ENCODE peak calls at places on chromosomes 5 and 9, in five cellular contexts. D, C, K, T and O are unnamed samples.
A peak's percentile ranks its signal among the peaks of the same experiment; 100 is the strongest.

GRCh38 chr9:76687861-76688374 is 76.3 kb upstream of the PCA3 start:
- DNase-seq in D (no peak), C (no peak), K (peak; percentile 23), T (no peak), O (no peak)

GRCh38 chr9:15670884-15671283 is 118.0 kb downstream of the CCDC171 start:
- DNase-seq in D (no peak), C (peak; percentile 11), K (no peak), T (no peak), O (no peak)

GRCh38 chr5:60470881-60471280 is 229.1 kb downstream of the DEPDC1B start:
- DNase-seq in D (no peak), C (no peak), K (no peak), T (no peak), O (no peak)

GRCh38 chr9:72006481-72006880 is 53.9 kb downstream of the C9orf57 start:
- DNase-seq in D (no peak), C (no peak), K (no peak), T (no peak), O (no peak)

GRCh38 chr5:118921946-118922345 is 66.4 kb downstream of the DTWD2 start:
- DNase-seq in D (no peak), C (no peak), K (no peak), T (no peak), O (no peak)

GRCh38 chr5:142512680-142513042 is 173.2 kb downstream of the FGF1 start:
- DNase-seq in D (no peak), C (no peak), K (no peak), T (no peak), O (peak; percentile 34)

GRCh38 chr5:135490245-135491037 is 38.3 kb upstream of the TIFAB start:
- DNase-seq in D (no peak), C (no peak), K (peak; percentile 75), T (no peak), O (no peak)

GRCh38 chr9:135265931-135266330 is 178.5 kb downstream of the OLFM1 start:
- DNase-seq in D (no peak), C (no peak), K (no peak), T (no peak), O (no peak)

GRCh38 chr5:64384761-64385160 is 121.1 kb upstream of the RGS7BP start:
- DNase-seq in D (peak; percentile 10), C (no peak), K (peak; percentile 47), T (no peak), O (peak; percentile 12)

GRCh38 chr5:83265318-83265717 is 188.0 kb downstream of the XRCC4 start:
- DNase-seq in D (peak; percentile 52), C (no peak), K (no peak), T (no peak), O (peak; percentile 33)

GRCh38 chr5:16500024-16500423 is 34.4 kb upstream of the ZNF622 start:
- DNase-seq in D (no peak), C (no peak), K (no peak), T (no peak), O (no peak)

GRCh38 chr5:145510324-145510723 is 324.8 kb downstream of the PRELID2 start:
- DNase-seq in D (no peak), C (no peak), K (no peak), T (no peak), O (no peak)

GRCh38 chr9:79694676-79695400 is 123.1 kb downstream of the TLE4 start:
- DNase-seq in D (no peak), C (no peak), K (no peak), T (peak; percentile 85), O (no peak)

GRCh38 chr9:77896269-77897245 is 135.1 kb downstream of the GNAQ start:
- DNase-seq in D (no peak), C (no peak), K (no peak), T (no peak), O (no peak)

GRCh38 chr5:176902911-176903664 is 3.9 kb upstream of the HK3 start:
- DNase-seq in D (no peak), C (no peak), K (no peak), T (no peak), O (peak; percentile 21)

GRCh38 chr5:26757941-26758340 is 280.4 kb downstream of the CDH9 start:
- DNase-seq in D (no peak), C (no peak), K (no peak), T (no peak), O (no peak)

GRCh38 chr5:112210430-112211005 is 208.6 kb downstream of the EPB41L4A start:
- DNase-seq in D (peak; percentile 40), C (no peak), K (no peak), T (no peak), O (peak; percentile 37)

GRCh38 chr9:94806307-94806893 is 79.9 kb downstream of the AOPEP start:
- DNase-seq in D (no peak), C (peak; percentile 31), K (no peak), T (no peak), O (no peak)

GRCh38 chr5:177493795-177494355 is 3.5 kb downstream of the PDLIM7 start:
- DNase-seq in D (no peak), C (no peak), K (no peak), T (no peak), O (no peak)

GRCh38 chr5:73278693-73279092 is 105.7 kb downstream of the TMEM174 start:
- DNase-seq in D (no peak), C (no peak), K (no peak), T (no peak), O (peak; percentile 10)

GRCh38 chr9:133708770-133709611 is 29.2 kb downstream of the SARDH start:
- DNase-seq in D (no peak), C (peak; percentile 7), K (no peak), T (no peak), O (no peak)

GRCh38 chr5:53425598-53426516 is 54.6 kb upstream of the FST start:
- DNase-seq in D (peak; percentile 51), C (no peak), K (peak; percentile 82), T (peak; percentile 61), O (peak; percentile 67)

GRCh38 chr5:38883842-38884241 is 38.0 kb downstream of the OSMR start:
- DNase-seq in D (no peak), C (no peak), K (no peak), T (no peak), O (no peak)

GRCh38 chr9:16561121-16561520 is 309.3 kb downstream of the BNC2 start:
- DNase-seq in D (no peak), C (no peak), K (no peak), T (no peak), O (no peak)

GRCh38 chr5:143120460-143121134 is 282.9 kb downstream of the NR3C1 start:
- DNase-seq in D (no peak), C (no peak), K (no peak), T (no peak), O (no peak)

GRCh38 chr9:118575341-118576070 is 793.7 kb downstream of the BRINP1 start:
- DNase-seq in D (no peak), C (no peak), K (no peak), T (no peak), O (no peak)

GRCh38 chr9:76818271-76818670 is 54.0 kb downstream of the PCA3 start:
- DNase-seq in D (peak; percentile 26), C (no peak), K (no peak), T (peak; percentile 66), O (peak; percentile 15)

GRCh38 chr5:13510616-13511015 is 433.9 kb downstream of the DNAH5 start:
- DNase-seq in D (no peak), C (no peak), K (no peak), T (no peak), O (peak; percentile 25)

GRCh38 chr5:167678457-167678856 is 613.0 kb upstream of the WWC1 start:
- DNase-seq in D (no peak), C (no peak), K (no peak), T (no peak), O (no peak)

GRCh38 chr5:173615884-173616576 is 420 bp downstream of the BOD1 start:
- DNase-seq in D (peak; percentile 78), C (peak; percentile 43), K (peak; percentile 71), T (peak; percentile 47), O (peak; percentile 76)

GRCh38 chr5:167934561-167934971 is 356.9 kb upstream of the WWC1 start:
- DNase-seq in D (no peak), C (no peak), K (no peak), T (no peak), O (no peak)

DNA sequence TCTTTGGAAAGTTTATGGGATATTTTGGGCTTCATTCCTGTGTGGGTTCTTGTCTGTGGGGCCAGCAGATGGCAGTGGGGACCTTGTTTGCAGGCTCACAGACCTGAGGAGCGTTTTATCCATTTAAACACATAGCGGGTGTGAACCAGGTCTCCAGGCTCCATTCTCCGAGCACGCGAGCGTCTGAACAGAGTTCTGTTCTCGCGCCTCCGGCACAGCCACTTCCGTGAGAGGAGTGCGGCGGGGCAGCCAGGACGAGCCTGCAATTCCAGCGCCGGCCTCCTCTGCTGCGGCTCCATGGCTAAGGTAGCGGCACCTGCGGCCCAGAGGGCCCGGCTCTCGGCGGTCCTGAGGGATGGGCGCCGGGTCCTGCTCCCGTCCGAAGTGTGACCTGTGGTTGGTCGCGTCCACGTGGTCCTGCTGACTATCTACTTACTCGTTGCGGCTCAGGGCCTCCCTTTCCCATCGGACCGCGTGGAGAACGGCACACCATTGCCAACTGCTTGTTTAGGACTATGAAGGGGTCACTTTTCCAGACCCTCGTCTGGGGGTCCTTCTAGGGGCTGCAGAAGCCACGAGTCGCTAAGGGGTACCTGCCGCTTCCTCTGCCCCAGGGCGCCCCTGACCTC is 7.3 kb downstream of the NRARP start:
- DNase-seq in D (no peak), C (no peak), K (no peak), T (no peak), O (no peak)
- TF ChIP-seq SUZ12 in D (no peak), C (no peak), K (no peak), T (no peak), O (no peak)

DNA sequence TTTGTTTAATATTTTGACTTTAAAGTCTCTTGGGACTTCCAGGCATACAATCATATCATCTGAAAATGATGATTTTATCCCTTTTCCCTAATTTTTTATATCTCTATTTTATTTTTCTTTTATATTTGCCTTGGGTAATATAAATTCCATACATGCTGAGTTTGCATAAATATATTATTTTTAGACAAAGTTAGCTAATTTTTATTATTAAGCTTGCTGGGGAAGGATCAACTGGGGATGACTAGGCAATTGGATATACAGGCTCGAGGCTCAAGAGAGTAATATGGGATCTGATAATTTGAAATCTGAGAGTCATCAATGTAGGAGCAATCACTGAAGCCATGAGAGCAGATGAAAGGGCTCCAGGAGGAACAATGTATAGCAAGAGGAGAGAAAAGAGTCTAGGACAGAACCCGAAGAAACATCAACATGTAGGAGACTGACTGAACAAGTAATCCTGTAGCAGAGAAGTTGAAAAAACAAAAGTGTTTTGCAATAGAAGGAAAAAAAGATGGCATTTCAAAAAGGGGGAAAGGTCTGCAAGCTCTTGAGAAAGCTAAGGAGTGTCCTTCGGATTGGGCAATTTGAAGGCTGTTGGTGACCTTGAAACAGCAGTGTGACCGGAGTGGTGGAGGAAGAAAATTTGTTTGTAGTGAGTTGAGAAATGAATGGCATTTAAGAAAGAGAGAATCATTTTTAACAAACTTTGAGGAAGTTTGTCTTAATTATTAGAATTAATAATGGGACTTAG is 17.0 kb upstream of the RHOBTB3 start:
- DNase-seq in D (no peak), C (no peak), K (no peak), T (no peak), O (no peak)
- TF ChIP-seq SUZ12 in D (no peak), C (no peak), K (no peak), T (no peak), O (no peak)

DNA sequence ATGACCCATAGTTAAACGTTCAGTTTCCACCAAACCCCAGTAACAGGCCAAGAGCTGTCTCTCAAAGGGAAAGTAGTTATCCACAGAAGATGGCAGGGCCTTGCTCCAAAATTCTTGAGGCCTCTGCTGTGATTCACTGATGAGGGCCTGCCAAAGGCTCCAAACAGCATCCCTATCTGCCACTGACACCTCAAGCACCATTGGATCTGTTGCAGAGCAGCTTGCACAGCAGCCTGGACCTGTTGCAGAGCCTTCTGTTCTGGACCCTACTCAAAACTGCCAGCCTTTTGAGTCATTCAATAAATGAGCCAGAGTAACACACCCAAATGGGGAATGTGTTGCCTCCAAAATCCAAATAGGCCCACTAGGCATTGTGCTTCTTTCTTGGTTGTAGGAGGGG is 741.5 kb upstream of the RGMB start:
- DNase-seq in D (no peak), C (no peak), K (no peak), T (no peak), O (no peak)
- TF ChIP-seq SUZ12 in D (no peak), C (no peak), K (no peak), T (no peak), O (no peak)

GRCh38 chr9:87271696-87272477 is 225.8 kb upstream of the DAPK1 start:
- DNase-seq in D (no peak), C (peak; percentile 51), K (no peak), T (no peak), O (no peak)
- TF ChIP-seq SUZ12 in D (no peak), C (no peak), K (no peak), T (no peak), O (no peak)